ENCODE peak calls at places on chromosomes 3 and 15, in ten cellular contexts. O, R, A, E, N, C, F, B, L and Y are unnamed samples.

GRCh38 chr3:153463895-153464294 is 301.9 kb downstream of the RAP2B start:
- DNase-seq in O (no peak), R (no peak), A (no peak), E (no peak), N (no peak), C (no peak), F (no peak), B (no peak), L (no peak), Y (no peak)

GRCh38 chr3:197042539-197042938 is 12.9 kb upstream of the MELTF start:
- DNase-seq in O (no peak), R (no peak), A (no peak), E (no peak), N (no peak), C (no peak), F (no peak), B (no peak), L (no peak), Y (no peak)

GRCh38 chr3:157070186-157070585 is 89.8 kb downstream of the CCNL1 start:
- DNase-seq in O (no peak), R (no peak), A (no peak), E (no peak), N (no peak), C (no peak), F (no peak), B (no peak), L (no peak), Y (no peak)

GRCh38 chr15:75656331-75656730 is 8.6 kb downstream of the SNX33 start:
- DNase-seq in O (no peak), R (no peak), A (no peak), E (no peak), N (no peak), C (no peak), F (no peak), B (no peak), L (no peak), Y (no peak)

GRCh38 chr3:72485649-72486048 is 362.6 kb downstream of the SHQ1 start:
- DNase-seq in O (no peak), R (no peak), A (no peak), E (no peak), N (no peak), C (no peak), F (no peak), B (no peak), L (no peak), Y (no peak)

GRCh38 chr15:71295242-71296031 is 180.2 kb downstream of the THSD4 start:
- DNase-seq in O (no peak), R (peak; percentile 99), A (no peak), E (no peak), N (no peak), C (no peak), F (peak; percentile 99), B (no peak), L (peak; percentile 21), Y (no peak)

GRCh38 chr3:177776656-177777055 is 579.4 kb upstream of the TBL1XR1 start:
- DNase-seq in O (no peak), R (peak; percentile 46), A (no peak), E (no peak), N (no peak), C (no peak), F (peak; percentile 65), B (no peak), L (no peak), Y (no peak)

GRCh38 chr3:194089357-194090177 is 46.4 kb upstream of the HES1 start:
- DNase-seq in O (peak; percentile 96), R (peak; percentile 89), A (peak; percentile 80), E (peak; percentile 92), N (no peak), C (peak; percentile 87), F (peak; percentile 98), B (no peak), L (peak; percentile 68), Y (peak; percentile 94)

GRCh38 chr15:95291878-95292472 is 1038.5 kb upstream of the NR2F2 start:
- DNase-seq in O (no peak), R (no peak), A (no peak), E (no peak), N (no peak), C (no peak), F (peak; percentile 65), B (no peak), L (no peak), Y (no peak)

GRCh38 chr3:23071758-23072157 is 131.4 kb upstream of the UBE2E2 start:
- DNase-seq in O (no peak), R (no peak), A (no peak), E (no peak), N (no peak), C (peak; percentile 66), F (no peak), B (no peak), L (no peak), Y (no peak)